ENCODE peak calls at places on chromosome 4, in nine cellular contexts. T is cardiac fibroblast; S is mucosa of gallbladder; X is NCI-H1436; E is NCI-H2081; C is effector memory CD8-positive, alpha-beta T cell; H is central memory CD4-positive, alpha-beta T cell; N is activated naive CD4-positive, alpha-beta T cell treated with anti-CD3 and anti-CD28 coated beads for 36 hours; D is NCI-H1105. P is an unnamed sample.

GRCh38 chr4:46878641-46879040 is 30.4 kb downstream of the COX7B2 start:
- DNase-seq in S (no peak), N (no peak), C (no peak), X (no peak), H (no peak), T (no peak), E (no peak), D (no peak), P (peak)

GRCh38 chr4:173152104-173152503 is 16.5 kb upstream of the GALNT7 start:
- DNase-seq in D (no peak), S (no peak), E (no peak), C (no peak), T (no peak), N (no peak), X (no peak), H (no peak), P (no peak)

GRCh38 chr4:150493846-150494245 is 88.1 kb upstream of the MAB21L2 start:
- DNase-seq in H (no peak), D (no peak), T (peak), C (no peak), N (no peak), E (no peak), S (no peak), X (no peak), P (no peak)

GRCh38 chr4:84503495-84504437 is 4.7 kb upstream of the NKX6-1 start:
- DNase-seq in E (peak), S (no peak), C (no peak), T (peak), H (no peak), X (peak), N (peak), D (peak), P (peak)

GRCh38 chr4:23038626-23039245 is 346.0 kb downstream of the GBA3 start:
- DNase-seq in D (no peak), E (peak), C (no peak), T (no peak), H (no peak), S (no peak), X (no peak), N (no peak), P (peak)

GRCh38 chr4:2259036-2259540 is 2.8 kb downstream of the MXD4 start:
- DNase-seq in T (no peak), C (no peak), S (no peak), E (no peak), X (no peak), D (no peak), N (no peak), H (no peak), P (no peak)

GRCh38 chr4:15753786-15754185 is 24.3 kb upstream of the CD38 start:
- DNase-seq in H (no peak), T (peak), N (no peak), C (no peak), E (no peak), X (no peak), D (no peak), S (no peak), P (no peak)

GRCh38 chr4:167883271-167883670 is 209.1 kb upstream of the ANXA10 start:
- DNase-seq in S (no peak), E (no peak), C (no peak), D (no peak), X (no peak), N (no peak), T (no peak), H (no peak), P (no peak)

GRCh38 chr4:21366312-21366711 is 582.3 kb downstream of the KCNIP4 start:
- DNase-seq in S (no peak), H (no peak), C (no peak), N (no peak), D (no peak), X (no peak), T (no peak), E (no peak), P (no peak)

GRCh38 chr4:66949424-66949823 is 595.9 kb downstream of the CENPC start:
- DNase-seq in N (no peak), E (no peak), T (no peak), C (no peak), S (no peak), X (no peak), D (no peak), H (no peak), P (no peak)

P was measured in Caki2.